ENCODE peak calls at places on chromosomes 11 and 22, in four cellular contexts. U is Peyer's patch, K is IMR-90, P is K562. O is an unnamed sample.

GRCh38 chr22:42562282-42562681 is 8.5 kb downstream of the SERHL2 start:
- DNase-seq in U (no peak), K (no peak), P (no peak), O (no peak)

GRCh38 chr22:29156507-29156906 is 49.2 kb upstream of the EMID1 start:
- DNase-seq in U (peak; percentile 40), K (peak; percentile 5), P (peak; percentile 58), O (no peak)

GRCh38 chr22:21942407-21942895 is 10.2 kb downstream of the PPM1F start:
- DNase-seq in U (peak; percentile 65), K (peak; percentile 88), P (no peak), O (no peak)

GRCh38 chr22:27996981-27997380 is 77.9 kb upstream of the PITPNB start:
- DNase-seq in U (no peak), K (no peak), P (no peak), O (no peak)

GRCh38 chr11:79439893-79440450 is 858 bp downstream of the TENM4 start:
- DNase-seq in U (peak; percentile 46), K (no peak), P (no peak), O (no peak)

GRCh38 chr11:19191530-19192169 is 10.1 kb downstream of the CSRP3 start:
- DNase-seq in U (peak; percentile 49), K (no peak), P (no peak), O (no peak)

GRCh38 chr11:2944953-2945756 is 15.9 kb upstream of the PHLDA2 start:
- DNase-seq in U (peak; percentile 89), K (peak; percentile 90), P (no peak), O (no peak)

GRCh38 chr11:99814738-99815137 is 794.0 kb downstream of the CNTN5 start:
- DNase-seq in U (no peak), K (no peak), P (no peak), O (no peak)

GRCh38 chr11:76153609-76153949 is 52.7 kb downstream of the WNT11 start:
- DNase-seq in U (no peak), K (peak; percentile 40), P (no peak), O (no peak)

GRCh38 chr11:8039530-8040260 is 41.3 kb upstream of the TUB start:
- DNase-seq in U (peak; percentile 19), K (no peak), P (no peak), O (no peak)

GRCh38 chr11:11668781-11669180 is 47.0 kb upstream of the GALNT18 start:
- DNase-seq in U (no peak), K (no peak), P (no peak), O (no peak)

DNA sequence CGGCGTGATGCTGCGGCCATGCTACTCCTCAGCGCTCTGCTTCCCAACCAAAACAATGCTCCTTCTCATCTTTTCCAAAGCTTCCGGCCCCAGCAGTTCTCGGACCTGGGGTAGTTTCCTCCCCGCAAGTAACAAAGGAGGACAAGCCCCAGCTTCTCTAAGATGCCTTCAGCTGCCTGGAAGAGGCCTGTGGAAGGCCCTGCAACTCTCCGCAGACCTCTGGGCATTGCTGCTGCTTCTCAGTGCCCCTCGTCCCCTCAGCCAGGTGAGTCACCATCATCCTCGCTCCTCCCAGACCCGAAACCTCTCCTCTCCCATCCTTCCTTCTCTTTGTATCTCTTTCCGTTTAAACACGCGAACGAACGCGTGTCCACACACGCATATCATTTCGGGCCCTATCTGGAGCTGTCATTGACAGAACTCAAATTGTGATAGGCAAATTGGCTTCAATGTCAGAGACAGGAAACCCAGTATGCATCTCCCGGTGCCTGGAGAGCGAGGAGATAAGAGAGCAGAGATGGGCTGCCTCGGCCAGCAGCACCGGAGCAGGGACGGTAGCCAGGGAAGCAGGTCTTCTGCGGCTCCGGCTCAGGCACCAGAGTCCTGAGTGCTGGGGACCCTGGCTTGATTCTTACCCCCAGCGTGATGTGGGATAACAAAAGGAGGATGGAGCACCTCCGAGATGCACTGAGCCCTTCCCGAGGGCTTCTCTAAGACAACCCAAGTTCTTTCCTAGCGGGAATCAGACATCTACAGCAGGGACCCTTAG is 22.0 kb upstream of the JAM3 start:
- DNase-seq in U (no peak), K (no peak), P (no peak), O (no peak)
- H3K4me3 ChIP-seq in U (no peak overlapping the region), K (no peak overlapping the region), P (no peak overlapping the region), O (no peak overlapping the region)

GRCh38 chr11:9750551-9750950 is 86.7 kb downstream of the SWAP70 start:
- DNase-seq in U (no peak), K (no peak), P (no peak), O (no peak)
- H3K27ac ChIP-seq in U (no peak overlapping the region), K (no peak overlapping the region), P (no peak overlapping the region), O (peak overlapping the region; percentile 36)

DNA sequence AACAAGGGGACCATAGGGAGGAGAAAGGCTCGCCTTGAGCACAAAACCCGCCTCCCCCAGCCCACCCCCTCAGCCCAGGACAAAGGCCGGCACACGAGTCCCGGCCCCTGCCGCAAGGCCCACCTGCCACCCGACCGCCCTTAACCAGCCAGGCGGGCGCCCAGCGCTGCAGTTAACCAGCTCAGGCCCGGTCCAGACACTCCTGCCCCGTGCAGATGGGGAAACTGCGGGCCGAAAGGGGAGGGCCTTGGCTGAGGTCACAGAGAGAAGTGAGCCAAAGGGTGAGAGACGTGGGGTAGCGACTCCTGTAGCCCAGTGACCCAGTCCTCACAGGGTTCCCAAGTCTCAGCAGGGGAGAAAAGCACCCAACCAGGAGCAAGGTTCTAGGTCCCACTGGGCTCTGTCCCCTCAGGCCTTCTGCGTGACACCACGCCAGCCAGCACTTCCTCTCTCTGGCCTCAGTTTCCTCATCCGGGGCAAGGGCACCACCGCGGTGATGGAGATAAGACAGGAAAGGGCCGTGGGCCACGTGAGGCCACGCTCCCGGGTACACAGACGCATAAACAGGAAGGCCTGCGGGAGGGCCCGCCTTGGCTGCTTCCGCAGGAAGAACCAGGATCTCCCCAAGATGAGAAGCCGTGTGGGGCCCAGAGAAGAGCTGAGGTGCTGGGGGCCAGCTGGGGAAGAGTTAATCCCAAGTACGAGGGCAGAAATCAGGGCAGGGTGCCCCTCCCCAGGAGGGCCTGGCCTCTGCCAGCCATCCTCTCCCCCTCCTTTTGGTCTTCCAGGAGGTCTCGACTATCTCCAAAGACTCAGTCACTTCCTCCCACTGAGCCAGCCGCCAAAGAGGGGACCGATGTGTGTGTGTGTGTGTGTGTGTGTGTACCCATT is 1.8 kb downstream of the MFNG start:
- DNase-seq in U (peak; percentile 97), K (no peak), P (no peak), O (peak; percentile 67)
- TF ChIP-seq POLR2A in U (no peak), K (no peak), P (no peak), O (peak; percentile 64)

GRCh38 chr11:62540804-62541671 is 5.6 kb downstream of the AHNAK start:
- DNase-seq in U (peak; percentile 74), K (peak; percentile 4), P (no peak), O (no peak)
- H3K4me3 ChIP-seq in U (peak overlapping the region; percentile 14), K (peak overlapping the region; percentile 2), P (no peak overlapping the region), O (peak overlapping the region; percentile 99)

GRCh38 chr11:130234315-130234714 is 74.7 kb downstream of the ST14 start:
- DNase-seq in U (no peak), K (no peak), P (no peak), O (no peak)

GRCh38 chr11:130241697-130242096 is 73.0 kb downstream of the ZBTB44 start:
- DNase-seq in U (no peak), K (no peak), P (no peak), O (no peak)

GRCh38 chr11:130237282-130238006 is 77.3 kb downstream of the ZBTB44 start:
- DNase-seq in U (no peak), K (peak; percentile 14), P (no peak), O (no peak)
- H3K27ac ChIP-seq in U (no peak overlapping the region), K (no peak overlapping the region), P (no peak overlapping the region), O (no peak overlapping the region)

DNA sequence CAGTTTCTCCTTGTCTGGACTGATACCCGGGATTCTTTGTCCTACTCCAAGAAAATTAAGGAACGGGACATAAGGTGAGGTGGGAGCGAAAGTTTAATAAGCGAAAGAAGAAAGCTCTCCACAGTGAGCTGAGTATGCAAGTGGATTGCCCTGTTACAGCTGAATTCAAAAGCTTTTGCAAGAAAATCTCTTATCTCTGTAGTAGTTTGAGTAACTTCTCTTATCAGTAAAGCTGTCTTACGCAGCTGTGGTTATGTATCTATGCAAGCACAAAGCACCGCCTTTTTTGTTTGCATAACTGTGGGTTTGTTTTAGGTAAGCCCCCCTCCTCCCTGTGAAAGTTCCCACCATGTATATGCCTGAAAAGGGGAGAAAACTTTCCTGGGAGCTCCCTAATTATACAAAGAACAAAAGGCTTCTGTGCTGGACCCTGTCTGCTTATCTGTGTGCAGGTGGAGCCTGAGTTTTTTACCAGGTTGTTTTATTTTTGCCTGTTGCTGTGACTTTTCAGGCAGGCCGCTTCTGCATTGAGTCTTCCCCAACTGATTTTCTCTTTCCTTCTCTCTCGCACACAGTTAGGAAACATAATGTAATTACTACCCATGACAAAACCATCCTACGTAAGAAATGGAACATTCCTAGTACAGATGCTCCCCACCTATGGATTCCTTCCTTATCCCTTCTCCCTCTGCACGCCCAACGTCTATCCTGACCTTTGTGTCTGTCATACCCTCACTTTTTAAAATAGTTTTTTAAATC is 826 bp upstream of the PLAAT5 start:
- DNase-seq in U (no peak), K (peak; percentile 46), P (peak; percentile 65), O (no peak)
- TF ChIP-seq POLR2A in U (no peak), K (no peak), P (no peak), O (no peak)

GRCh38 chr11:86524603-86525352 is 147.6 kb downstream of the ME3 start:
- DNase-seq in U (no peak), K (peak; percentile 73), P (no peak), O (no peak)
- H3K4me3 ChIP-seq in U (no peak overlapping the region), K (peak overlapping the region; percentile 3), P (no peak overlapping the region), O (no peak overlapping the region)

DNA sequence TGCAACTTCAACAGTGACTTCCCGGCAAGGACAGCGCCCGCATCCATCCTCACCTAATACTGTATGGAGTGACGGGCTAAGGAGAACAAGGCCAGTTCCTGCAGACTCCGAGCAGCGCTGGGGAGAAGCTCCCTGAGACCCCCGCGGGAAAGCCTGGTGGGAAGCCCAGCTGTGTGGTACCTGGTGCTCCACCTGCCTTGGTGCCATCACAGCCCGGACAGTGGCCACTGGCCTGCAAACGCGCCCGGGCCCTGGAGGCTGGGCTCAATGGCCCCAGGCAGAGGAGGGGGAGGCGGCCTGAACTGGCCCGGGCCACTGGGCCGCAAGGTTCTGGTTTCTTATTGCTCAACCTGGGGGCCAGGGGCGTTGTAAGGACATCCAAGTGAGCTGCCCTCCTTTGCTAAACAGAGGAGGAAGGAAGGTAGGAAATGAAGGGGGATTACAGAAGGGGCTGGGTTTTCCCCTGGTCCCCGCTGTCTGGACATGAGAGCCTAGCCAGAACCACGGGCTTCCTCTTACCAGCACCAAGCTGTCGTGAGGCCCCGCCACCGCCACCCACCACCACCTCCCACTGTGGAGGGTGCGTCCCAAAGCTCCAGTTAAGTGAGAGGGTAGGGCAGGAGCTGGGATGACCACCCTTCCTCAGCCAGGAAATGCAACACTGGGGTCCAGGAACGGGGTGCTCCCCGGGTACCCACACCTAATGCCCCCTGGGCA is 8.5 kb upstream of the CDC42BPG start:
- DNase-seq in U (no peak), K (no peak), P (no peak), O (no peak)
- H3K27ac ChIP-seq in U (peak overlapping the region; percentile 78), K (no peak overlapping the region), P (no peak overlapping the region), O (peak overlapping the region; percentile 94)